ENCODE peak calls at places on chromosome 2, in nine cellular contexts. P is stimulated activated CD4-positive, alpha-beta T cell treated with anti-CD3 and anti-CD28 coated beads, Interleukin-1b, Interleukin-23, amount 100 ng/mL, for 4 hours; R is NCI-H1417; N is CD4-positive, CD25-positive, alpha-beta regulatory T cell; F is ecto neural progenitor cell; I is heart right ventricle; S is cardiac muscle cell; Y is amniotic stem cell; X is type B pancreatic cell. Q is an unnamed sample.

GRCh38 chr2:46747297-46747818 is 168.2 kb downstream of the MCFD2 start:
- DNase-seq in P (no peak), R (no peak), N (no peak), F (no peak), I (no peak), S (peak), Y (no peak), X (no peak), Q (no peak)

GRCh38 chr2:184596819-184597411 is 1.4 kb upstream of the ZNF804A start:
- DNase-seq in P (no peak), R (no peak), N (no peak), F (no peak), I (no peak), S (peak), Y (peak), X (no peak), Q (no peak)

GRCh38 chr2:152098033-152098797 is 629 bp downstream of the CACNB4 start:
- DNase-seq in P (no peak), R (no peak), N (no peak), F (peak), I (peak), S (peak), Y (no peak), X (no peak), Q (no peak)

GRCh38 chr2:20652673-20653575 is 2.0 kb upstream of the HS1BP3 start:
- DNase-seq in P (no peak), R (no peak), N (no peak), F (no peak), I (no peak), S (no peak), Y (no peak), X (no peak), Q (no peak)

GRCh38 chr2:23925702-23926288 is 1.1 kb downstream of the ATAD2B start:
- DNase-seq in P (peak), R (peak), N (peak), F (no peak), I (no peak), S (peak), Y (peak), X (no peak), Q (peak)

GRCh38 chr2:108182489-108182888 is 57.3 kb upstream of the SULT1C3 start:
- DNase-seq in P (no peak), R (peak), N (no peak), F (peak), I (no peak), S (peak), Y (no peak), X (no peak), Q (no peak)

GRCh38 chr2:64260817-64261216 is 116.6 kb upstream of the PELI1 start:
- DNase-seq in P (no peak), R (no peak), N (no peak), F (no peak), I (peak), S (no peak), Y (no peak), X (no peak), Q (peak)

GRCh38 chr2:149885946-149886345 is 298.4 kb upstream of the MMADHC start:
- DNase-seq in P (no peak), R (no peak), N (no peak), F (no peak), I (no peak), S (no peak), Y (no peak), X (no peak), Q (no peak)

GRCh38 chr2:191790737-191791136 is 56.2 kb downstream of the CAVIN2 start:
- DNase-seq in P (no peak), R (no peak), N (no peak), F (no peak), I (no peak), S (peak), Y (no peak), X (no peak), Q (no peak)

GRCh38 chr2:148814143-148814852 is 60.7 kb upstream of the KIF5C start:
- DNase-seq in P (no peak), R (no peak), N (no peak), F (no peak), I (no peak), S (peak), Y (no peak), X (no peak), Q (no peak)

GRCh38 chr2:154794328-154794870 is 95.9 kb downstream of the KCNJ3 start:
- DNase-seq in P (no peak), R (no peak), N (no peak), F (no peak), I (no peak), S (no peak), Y (no peak), X (no peak), Q (no peak)

GRCh38 chr2:69208023-69208595 is 178.9 kb downstream of the GFPT1 start:
- DNase-seq in P (no peak), R (no peak), N (no peak), F (no peak), I (no peak), S (peak), Y (no peak), X (no peak), Q (no peak)

Q was measured in CD4-positive, alpha-beta memory T cell.